ENCODE peak calls at places on chromosome 19, in five cellular contexts. One of them, this sample, is unnamed.

GRCh38 chr19:15286688-15287355 is 45.5 kb downstream of the BRD4 start:
- DNase-seq in sigmoid colon: no peak
- DNase-seq in fibroblast of pulmonary artery: no peak
- DNase-seq in upper lobe of right lung: no peak
- DNase-seq in cardiac muscle cell: no peak
- DNase-seq in this sample: no peak

GRCh38 chr19:35151273-35152065 is 3.1 kb upstream of the FXYD5 start:
- DNase-seq in fibroblast of pulmonary artery: no peak
- DNase-seq in upper lobe of right lung: no peak
- DNase-seq in sigmoid colon: no peak
- DNase-seq in cardiac muscle cell: no peak
- DNase-seq in this sample: no peak

GRCh38 chr19:56953411-56953810 is 112.9 kb upstream of the PEG3 start:
- DNase-seq in fibroblast of pulmonary artery: no peak
- DNase-seq in sigmoid colon: no peak
- DNase-seq in upper lobe of right lung: no peak
- DNase-seq in cardiac muscle cell: no peak
- DNase-seq in this sample: no peak

GRCh38 chr19:50820549-50821247 is 2.9 kb downstream of the KLK1 start:
- DNase-seq in sigmoid colon: no peak
- DNase-seq in upper lobe of right lung: peak; percentile 65
- DNase-seq in fibroblast of pulmonary artery: no peak
- DNase-seq in cardiac muscle cell: no peak
- DNase-seq in this sample: peak; percentile 30

GRCh38 chr19:49017666-49018351 is 918 bp upstream of the LHB start:
- DNase-seq in cardiac muscle cell: peak; percentile 68
- DNase-seq in upper lobe of right lung: peak; percentile 80
- DNase-seq in sigmoid colon: no peak
- DNase-seq in fibroblast of pulmonary artery: peak; percentile 49
- DNase-seq in this sample: peak; percentile 70

GRCh38 chr19:45881909-45882528 is 3.9 kb downstream of the IRF2BP1 start:
- DNase-seq in sigmoid colon: no peak
- DNase-seq in upper lobe of right lung: no peak
- DNase-seq in cardiac muscle cell: no peak
- DNase-seq in fibroblast of pulmonary artery: no peak
- DNase-seq in this sample: no peak

GRCh38 chr19:47714339-47714738 is 1.1 kb downstream of the EHD2 start:
- DNase-seq in upper lobe of right lung: no peak
- DNase-seq in sigmoid colon: no peak
- DNase-seq in fibroblast of pulmonary artery: peak; percentile 23
- DNase-seq in cardiac muscle cell: no peak
- DNase-seq in this sample: no peak

GRCh38 chr19:16888629-16889371 is at the start of gene F2RL3:
- DNase-seq in upper lobe of right lung: peak; percentile 79
- DNase-seq in cardiac muscle cell: peak; percentile 70
- DNase-seq in sigmoid colon: peak; percentile 81
- DNase-seq in fibroblast of pulmonary artery: peak; percentile 68
- DNase-seq in this sample: no peak

GRCh38 chr19:46828484-46828883 is 22.2 kb downstream of the AP2S1 start:
- DNase-seq in sigmoid colon: no peak
- DNase-seq in cardiac muscle cell: no peak
- DNase-seq in upper lobe of right lung: no peak
- DNase-seq in fibroblast of pulmonary artery: no peak
- DNase-seq in this sample: no peak

GRCh38 chr19:43724896-43725295 is 9.0 kb downstream of the IRGC start:
- DNase-seq in fibroblast of pulmonary artery: no peak
- DNase-seq in sigmoid colon: no peak
- DNase-seq in cardiac muscle cell: no peak
- DNase-seq in upper lobe of right lung: no peak
- DNase-seq in this sample: no peak

GRCh38 chr19:12726988-12727316 is 3.2 kb upstream of the TNPO2 start:
- DNase-seq in cardiac muscle cell: no peak
- DNase-seq in fibroblast of pulmonary artery: no peak
- DNase-seq in upper lobe of right lung: no peak
- DNase-seq in sigmoid colon: no peak
- DNase-seq in this sample: no peak

GRCh38 chr19:16040642-16041041 is 35.7 kb upstream of the TPM4 start:
- DNase-seq in cardiac muscle cell: peak; percentile 21
- DNase-seq in upper lobe of right lung: no peak
- DNase-seq in fibroblast of pulmonary artery: peak; percentile 16
- DNase-seq in sigmoid colon: peak; percentile 65
- DNase-seq in this sample: no peak

DNA sequence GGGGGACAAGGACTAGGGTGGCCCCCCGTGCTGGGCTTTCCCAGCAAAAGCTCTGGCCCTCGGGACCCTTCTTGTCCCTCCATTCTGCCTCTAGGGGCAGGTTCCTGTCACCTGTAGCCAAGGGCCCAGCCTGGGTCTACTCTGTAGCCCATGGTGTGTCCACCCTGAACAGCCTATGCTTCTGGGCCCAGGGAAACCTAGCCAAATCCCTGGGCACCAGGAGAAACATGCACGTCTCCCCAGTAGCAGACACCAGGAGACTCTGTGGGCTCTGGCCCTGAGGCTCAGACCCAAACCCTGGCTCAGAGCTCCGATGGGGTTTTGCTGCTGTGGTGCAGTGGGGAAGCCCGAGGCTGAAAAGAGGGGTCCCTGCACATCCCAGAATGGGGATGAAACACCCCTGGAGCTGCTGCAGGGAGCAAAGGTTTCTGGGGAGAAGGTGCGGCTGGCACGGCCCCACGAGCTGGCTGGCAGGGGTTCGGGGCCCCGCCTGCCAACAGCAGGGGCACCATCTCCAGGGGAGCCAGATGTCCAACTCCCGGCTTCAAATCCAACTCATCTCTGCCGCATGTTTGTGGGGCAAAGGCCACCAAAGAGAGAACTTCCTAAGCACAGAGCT is 18.2 kb downstream of the CEBPG start:
- DNase-seq in upper lobe of right lung: no peak
- DNase-seq in fibroblast of pulmonary artery: no peak
- DNase-seq in cardiac muscle cell: no peak
- DNase-seq in sigmoid colon: no peak
- DNase-seq in this sample: no peak
- TF ChIP-seq CTCF in upper lobe of right lung: no peak
- TF ChIP-seq CTCF in fibroblast of pulmonary artery: no peak
- TF ChIP-seq CTCF in cardiac muscle cell: no peak
- TF ChIP-seq CTCF in sigmoid colon: no peak
- TF ChIP-seq CTCF in this sample: no peak

DNA sequence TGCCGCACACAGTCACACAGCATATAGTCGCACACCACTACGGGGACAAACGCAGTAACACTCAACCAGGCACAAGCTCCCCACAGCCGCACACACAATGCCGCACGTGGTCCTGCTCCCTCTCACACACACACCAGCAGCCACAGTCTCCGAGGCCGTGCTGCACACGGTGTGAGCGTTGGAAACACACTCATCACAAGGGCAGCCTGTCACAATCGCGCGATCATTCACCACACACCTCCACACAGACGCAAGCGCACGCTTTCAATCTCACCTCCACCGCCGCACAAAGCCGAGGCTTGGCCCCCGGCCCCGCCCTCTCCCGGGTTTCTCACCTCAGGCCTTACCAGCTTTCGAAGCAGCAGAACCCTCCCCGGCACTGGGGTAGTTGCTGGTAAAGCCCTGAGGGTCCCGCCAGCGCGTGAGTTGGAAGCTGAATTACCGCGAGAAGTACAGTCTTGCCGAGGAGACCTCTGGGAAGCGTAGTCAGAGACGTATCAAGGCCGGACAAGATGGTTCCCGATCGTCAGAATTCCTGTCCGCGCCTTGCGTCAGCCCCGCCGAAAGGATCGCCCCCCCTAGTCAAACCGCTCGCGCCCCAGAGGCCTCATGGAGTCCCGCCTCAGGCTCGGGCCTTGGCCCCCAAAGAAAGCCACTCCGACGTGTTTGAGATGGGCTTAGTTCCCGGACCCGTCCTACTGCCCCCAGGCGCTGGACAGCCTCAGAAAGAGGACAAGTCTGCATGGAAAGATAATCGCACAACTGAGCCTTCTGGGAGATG is at the start of gene ZNF566:
- DNase-seq in upper lobe of right lung: peak; percentile 94
- DNase-seq in sigmoid colon: peak; percentile 94
- DNase-seq in fibroblast of pulmonary artery: peak; percentile 98
- DNase-seq in cardiac muscle cell: peak; percentile 98
- DNase-seq in this sample: peak; percentile 89
- TF ChIP-seq CTCF in upper lobe of right lung: peak; percentile 12
- TF ChIP-seq CTCF in sigmoid colon: no peak
- TF ChIP-seq CTCF in fibroblast of pulmonary artery: no peak
- TF ChIP-seq CTCF in cardiac muscle cell: no peak
- TF ChIP-seq CTCF in this sample: no peak

DNA sequence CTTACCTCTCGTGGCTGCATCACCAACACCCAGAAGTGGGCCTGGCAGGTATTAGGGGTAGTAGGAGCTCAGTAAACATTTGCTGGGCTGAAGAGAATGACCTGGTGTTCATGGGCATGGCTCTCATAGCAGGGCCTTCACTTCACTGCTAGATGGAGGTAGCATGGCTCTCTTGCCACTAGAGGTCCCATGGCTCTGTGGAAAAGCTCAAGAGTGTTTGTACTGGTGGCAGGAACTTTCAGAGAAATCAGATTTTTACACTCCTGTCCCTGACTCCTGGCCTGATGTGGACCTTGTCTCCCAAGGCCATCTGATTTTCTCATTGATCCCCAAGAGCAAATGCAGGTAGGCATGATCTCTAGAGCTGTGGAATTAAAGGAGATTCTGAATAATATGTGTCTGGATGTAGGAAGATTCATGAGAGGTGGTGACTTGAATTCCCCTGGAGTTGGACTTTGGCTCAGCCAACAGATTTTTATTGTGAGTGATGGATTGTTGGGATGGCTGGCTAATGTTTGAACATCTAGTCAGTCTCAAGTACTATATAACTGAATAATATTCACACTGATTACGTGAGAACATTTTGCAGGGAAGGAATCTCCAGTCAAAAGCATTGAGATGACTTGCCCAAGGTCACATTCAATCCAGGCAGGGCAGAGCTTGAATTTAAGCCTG is 5.8 kb downstream of the ZNF574 start:
- DNase-seq in fibroblast of pulmonary artery: peak; percentile 67
- DNase-seq in cardiac muscle cell: peak; percentile 62
- DNase-seq in upper lobe of right lung: no peak
- DNase-seq in sigmoid colon: no peak
- DNase-seq in this sample: no peak
- TF ChIP-seq CTCF in fibroblast of pulmonary artery: peak; percentile 66
- TF ChIP-seq CTCF in cardiac muscle cell: peak; percentile 65
- TF ChIP-seq CTCF in upper lobe of right lung: peak; percentile 42
- TF ChIP-seq CTCF in sigmoid colon: peak; percentile 26
- TF ChIP-seq CTCF in this sample: peak; percentile 39

GRCh38 chr19:4350726-4351125 is 7.4 kb downstream of the MPND start:
- DNase-seq in sigmoid colon: no peak
- DNase-seq in upper lobe of right lung: no peak
- DNase-seq in cardiac muscle cell: no peak
- DNase-seq in fibroblast of pulmonary artery: no peak
- DNase-seq in this sample: no peak
- TF ChIP-seq CTCF in sigmoid colon: no peak
- TF ChIP-seq CTCF in upper lobe of right lung: no peak
- TF ChIP-seq CTCF in cardiac muscle cell: no peak
- TF ChIP-seq CTCF in fibroblast of pulmonary artery: no peak
- TF ChIP-seq CTCF in this sample: no peak

GRCh38 chr19:23440791-23441190 is 45.5 kb upstream of the ZNF91 start:
- DNase-seq in fibroblast of pulmonary artery: no peak
- DNase-seq in upper lobe of right lung: no peak
- DNase-seq in sigmoid colon: no peak
- DNase-seq in cardiac muscle cell: peak; percentile 0
- DNase-seq in this sample: peak; percentile 10
- TF ChIP-seq CTCF in fibroblast of pulmonary artery: peak; percentile 29
- TF ChIP-seq CTCF in upper lobe of right lung: peak; percentile 27
- TF ChIP-seq CTCF in sigmoid colon: peak; percentile 32
- TF ChIP-seq CTCF in cardiac muscle cell: peak; percentile 27
- TF ChIP-seq CTCF in this sample: peak; percentile 18

DNA sequence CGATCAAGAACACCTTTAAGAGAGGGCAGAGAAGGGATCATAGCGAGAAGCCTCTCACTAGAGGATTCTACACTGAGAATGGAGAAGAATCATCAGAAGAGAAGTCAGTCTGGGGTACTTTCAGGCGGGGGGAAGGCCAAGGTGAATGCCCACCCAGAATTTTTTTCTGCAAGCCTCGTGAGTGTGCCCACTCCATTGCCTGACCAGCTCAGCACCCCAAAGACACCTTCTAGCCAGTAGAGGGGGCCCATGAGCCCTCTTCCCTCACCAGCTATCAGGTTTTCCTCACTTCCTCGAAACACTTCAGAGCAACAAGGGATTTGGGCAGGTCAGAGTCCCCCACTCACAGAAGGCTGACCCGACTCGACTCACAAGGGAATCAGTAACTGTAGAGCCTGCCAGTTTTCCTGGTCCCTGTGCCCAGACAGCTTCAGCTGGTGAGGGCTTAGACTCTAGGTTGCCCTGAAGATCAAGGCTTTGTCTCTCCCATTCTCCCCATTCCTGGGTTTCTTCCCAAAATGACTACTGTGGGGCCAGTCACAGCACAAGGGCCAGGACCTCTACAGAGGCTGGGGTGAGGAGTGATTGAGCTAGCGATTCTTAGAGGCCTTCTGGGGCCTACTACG is 18.4 kb downstream of the NLRP13 start:
- DNase-seq in sigmoid colon: no peak
- DNase-seq in fibroblast of pulmonary artery: no peak
- DNase-seq in cardiac muscle cell: no peak
- DNase-seq in upper lobe of right lung: no peak
- DNase-seq in this sample: no peak
- TF ChIP-seq CTCF in sigmoid colon: no peak
- TF ChIP-seq CTCF in fibroblast of pulmonary artery: no peak
- TF ChIP-seq CTCF in cardiac muscle cell: no peak
- TF ChIP-seq CTCF in upper lobe of right lung: peak; percentile 16
- TF ChIP-seq CTCF in this sample: no peak

GRCh38 chr19:5827342-5827890 is 12.1 kb downstream of the FUT6 start:
- DNase-seq in sigmoid colon: no peak
- DNase-seq in fibroblast of pulmonary artery: no peak
- DNase-seq in upper lobe of right lung: no peak
- DNase-seq in cardiac muscle cell: no peak
- DNase-seq in this sample: no peak

GRCh38 chr19:5827891-5828660 is 11.4 kb downstream of the FUT6 start:
- DNase-seq in sigmoid colon: peak; percentile 96
- DNase-seq in fibroblast of pulmonary artery: peak; percentile 91
- DNase-seq in cardiac muscle cell: peak; percentile 96
- DNase-seq in upper lobe of right lung: peak; percentile 96
- DNase-seq in this sample: peak; percentile 98

GRCh38 chr19:5828661-5829566 is 10.6 kb downstream of the FUT6 start:
- DNase-seq in fibroblast of pulmonary artery: peak; percentile 13
- DNase-seq in upper lobe of right lung: no peak
- DNase-seq in cardiac muscle cell: peak; percentile 63
- DNase-seq in sigmoid colon: peak; percentile 93
- DNase-seq in this sample: peak; percentile 92

GRCh38 chr19:5824791-5825577 is 14.5 kb downstream of the FUT6 start:
- DNase-seq in sigmoid colon: no peak
- DNase-seq in upper lobe of right lung: no peak
- DNase-seq in cardiac muscle cell: no peak
- DNase-seq in fibroblast of pulmonary artery: no peak
- DNase-seq in this sample: no peak

GRCh38 chr19:5826531-5827341 is 12.8 kb downstream of the FUT6 start:
- DNase-seq in sigmoid colon: peak; percentile 91
- DNase-seq in upper lobe of right lung: peak; percentile 89
- DNase-seq in cardiac muscle cell: peak; percentile 45
- DNase-seq in fibroblast of pulmonary artery: peak; percentile 25
- DNase-seq in this sample: peak; percentile 89
- TF ChIP-seq CTCF in sigmoid colon: peak; percentile 20
- TF ChIP-seq CTCF in upper lobe of right lung: no peak
- TF ChIP-seq CTCF in cardiac muscle cell: peak; percentile 25
- TF ChIP-seq CTCF in fibroblast of pulmonary artery: no peak
- TF ChIP-seq CTCF in this sample: peak; percentile 33